ENCODE peak calls at places on chromosomes 3 and 15, in ten cellular contexts. One of them, this sample, is unnamed.

GRCh38 chr3:150309557-150309956 is 98.5 kb upstream of the TSC22D2 start:
- DNase-seq in NCI-H1048: no peak
- DNase-seq in glomerular endothelial cell: no peak
- DNase-seq in endothelial cell: no peak
- DNase-seq in DMS 273 treated with DMSO at 0.1 percent for 48 hours: no peak
- DNase-seq in NCI-H1092 treated with DMSO at 0.1 percent for 48 hours: no peak
- DNase-seq in mesendoderm: no peak
- DNase-seq in HEK293T: no peak
- DNase-seq in stimulated activated CD8-positive, alpha-beta memory T cell treated with anti-CD3 and anti-CD28 coated beads, Interleukin-12 subunit alpha, Interleukin-12 subunit beta, amount 100 ng/mL, for 4 hours: no peak
- DNase-seq in CD4-positive, alpha-beta T cell: no peak
- DNase-seq in this sample: no peak

GRCh38 chr3:174331095-174331802 is 527.9 kb upstream of the NAALADL2 start:
- DNase-seq in NCI-H1048: no peak
- DNase-seq in glomerular endothelial cell: no peak
- DNase-seq in endothelial cell: no peak
- DNase-seq in DMS 273 treated with DMSO at 0.1 percent for 48 hours: no peak
- DNase-seq in NCI-H1092 treated with DMSO at 0.1 percent for 48 hours: no peak
- DNase-seq in mesendoderm: no peak
- DNase-seq in HEK293T: no peak
- DNase-seq in stimulated activated CD8-positive, alpha-beta memory T cell treated with anti-CD3 and anti-CD28 coated beads, Interleukin-12 subunit alpha, Interleukin-12 subunit beta, amount 100 ng/mL, for 4 hours: no peak
- DNase-seq in CD4-positive, alpha-beta T cell: no peak
- DNase-seq in this sample: no peak

GRCh38 chr3:148082881-148083280 is 614.8 kb upstream of the AGTR1 start:
- DNase-seq in NCI-H1048: no peak
- DNase-seq in glomerular endothelial cell: no peak
- DNase-seq in endothelial cell: no peak
- DNase-seq in DMS 273 treated with DMSO at 0.1 percent for 48 hours: no peak
- DNase-seq in NCI-H1092 treated with DMSO at 0.1 percent for 48 hours: no peak
- DNase-seq in mesendoderm: no peak
- DNase-seq in HEK293T: no peak
- DNase-seq in stimulated activated CD8-positive, alpha-beta memory T cell treated with anti-CD3 and anti-CD28 coated beads, Interleukin-12 subunit alpha, Interleukin-12 subunit beta, amount 100 ng/mL, for 4 hours: no peak
- DNase-seq in CD4-positive, alpha-beta T cell: no peak
- DNase-seq in this sample: no peak

GRCh38 chr15:101156509-101157159 is 95.2 kb downstream of the CHSY1 start:
- DNase-seq in NCI-H1048: no peak
- DNase-seq in glomerular endothelial cell: no peak
- DNase-seq in endothelial cell: no peak
- DNase-seq in DMS 273 treated with DMSO at 0.1 percent for 48 hours: peak; percentile 47
- DNase-seq in NCI-H1092 treated with DMSO at 0.1 percent for 48 hours: no peak
- DNase-seq in mesendoderm: no peak
- DNase-seq in HEK293T: no peak
- DNase-seq in stimulated activated CD8-positive, alpha-beta memory T cell treated with anti-CD3 and anti-CD28 coated beads, Interleukin-12 subunit alpha, Interleukin-12 subunit beta, amount 100 ng/mL, for 4 hours: no peak
- DNase-seq in CD4-positive, alpha-beta T cell: no peak
- DNase-seq in this sample: no peak

GRCh38 chr15:99507732-99508571 is 57.8 kb upstream of the MEF2A start:
- DNase-seq in NCI-H1048: no peak
- DNase-seq in glomerular endothelial cell: no peak
- DNase-seq in endothelial cell: no peak
- DNase-seq in DMS 273 treated with DMSO at 0.1 percent for 48 hours: no peak
- DNase-seq in NCI-H1092 treated with DMSO at 0.1 percent for 48 hours: peak; percentile 5
- DNase-seq in mesendoderm: no peak
- DNase-seq in HEK293T: no peak
- DNase-seq in stimulated activated CD8-positive, alpha-beta memory T cell treated with anti-CD3 and anti-CD28 coated beads, Interleukin-12 subunit alpha, Interleukin-12 subunit beta, amount 100 ng/mL, for 4 hours: no peak
- DNase-seq in CD4-positive, alpha-beta T cell: no peak
- DNase-seq in this sample: no peak

GRCh38 chr15:45023659-45024320 is 795 bp downstream of the SORD start:
- DNase-seq in NCI-H1048: no peak
- DNase-seq in glomerular endothelial cell: no peak
- DNase-seq in endothelial cell: no peak
- DNase-seq in DMS 273 treated with DMSO at 0.1 percent for 48 hours: no peak
- DNase-seq in NCI-H1092 treated with DMSO at 0.1 percent for 48 hours: no peak
- DNase-seq in mesendoderm: peak; percentile 70
- DNase-seq in HEK293T: no peak
- DNase-seq in stimulated activated CD8-positive, alpha-beta memory T cell treated with anti-CD3 and anti-CD28 coated beads, Interleukin-12 subunit alpha, Interleukin-12 subunit beta, amount 100 ng/mL, for 4 hours: no peak
- DNase-seq in CD4-positive, alpha-beta T cell: no peak
- DNase-seq in this sample: no peak

GRCh38 chr15:43274136-43274535 is 7.4 kb upstream of the TGM5 start:
- DNase-seq in NCI-H1048: no peak
- DNase-seq in glomerular endothelial cell: no peak
- DNase-seq in endothelial cell: no peak
- DNase-seq in DMS 273 treated with DMSO at 0.1 percent for 48 hours: no peak
- DNase-seq in NCI-H1092 treated with DMSO at 0.1 percent for 48 hours: no peak
- DNase-seq in mesendoderm: no peak
- DNase-seq in HEK293T: no peak
- DNase-seq in stimulated activated CD8-positive, alpha-beta memory T cell treated with anti-CD3 and anti-CD28 coated beads, Interleukin-12 subunit alpha, Interleukin-12 subunit beta, amount 100 ng/mL, for 4 hours: no peak
- DNase-seq in CD4-positive, alpha-beta T cell: no peak
- DNase-seq in this sample: no peak

GRCh38 chr15:80581976-80582375 is 113.1 kb upstream of the ABHD17C start:
- DNase-seq in NCI-H1048: no peak
- DNase-seq in glomerular endothelial cell: no peak
- DNase-seq in endothelial cell: no peak
- DNase-seq in DMS 273 treated with DMSO at 0.1 percent for 48 hours: no peak
- DNase-seq in NCI-H1092 treated with DMSO at 0.1 percent for 48 hours: no peak
- DNase-seq in mesendoderm: no peak
- DNase-seq in HEK293T: no peak
- DNase-seq in stimulated activated CD8-positive, alpha-beta memory T cell treated with anti-CD3 and anti-CD28 coated beads, Interleukin-12 subunit alpha, Interleukin-12 subunit beta, amount 100 ng/mL, for 4 hours: no peak
- DNase-seq in CD4-positive, alpha-beta T cell: no peak
- DNase-seq in this sample: no peak

GRCh38 chr3:112017081-112017480 is 17.5 kb upstream of the TMPRSS7 start:
- DNase-seq in NCI-H1048: no peak
- DNase-seq in glomerular endothelial cell: no peak
- DNase-seq in endothelial cell: no peak
- DNase-seq in DMS 273 treated with DMSO at 0.1 percent for 48 hours: no peak
- DNase-seq in NCI-H1092 treated with DMSO at 0.1 percent for 48 hours: no peak
- DNase-seq in mesendoderm: no peak
- DNase-seq in HEK293T: no peak
- DNase-seq in stimulated activated CD8-positive, alpha-beta memory T cell treated with anti-CD3 and anti-CD28 coated beads, Interleukin-12 subunit alpha, Interleukin-12 subunit beta, amount 100 ng/mL, for 4 hours: no peak
- DNase-seq in CD4-positive, alpha-beta T cell: no peak
- DNase-seq in this sample: no peak

GRCh38 chr15:71809346-71809745 is 1.0 kb upstream of the NR2E3 start:
- DNase-seq in NCI-H1048: no peak
- DNase-seq in glomerular endothelial cell: no peak
- DNase-seq in endothelial cell: no peak
- DNase-seq in DMS 273 treated with DMSO at 0.1 percent for 48 hours: no peak
- DNase-seq in NCI-H1092 treated with DMSO at 0.1 percent for 48 hours: no peak
- DNase-seq in mesendoderm: no peak
- DNase-seq in HEK293T: no peak
- DNase-seq in stimulated activated CD8-positive, alpha-beta memory T cell treated with anti-CD3 and anti-CD28 coated beads, Interleukin-12 subunit alpha, Interleukin-12 subunit beta, amount 100 ng/mL, for 4 hours: no peak
- DNase-seq in CD4-positive, alpha-beta T cell: no peak
- DNase-seq in this sample: no peak

GRCh38 chr3:123586131-123586530 is 1.3 kb upstream of the HACD2 start:
- DNase-seq in NCI-H1048: peak; percentile 12
- DNase-seq in glomerular endothelial cell: no peak
- DNase-seq in endothelial cell: peak; percentile 28
- DNase-seq in DMS 273 treated with DMSO at 0.1 percent for 48 hours: peak; percentile 80
- DNase-seq in NCI-H1092 treated with DMSO at 0.1 percent for 48 hours: peak; percentile 77
- DNase-seq in mesendoderm: peak; percentile 93
- DNase-seq in HEK293T: peak; percentile 44
- DNase-seq in stimulated activated CD8-positive, alpha-beta memory T cell treated with anti-CD3 and anti-CD28 coated beads, Interleukin-12 subunit alpha, Interleukin-12 subunit beta, amount 100 ng/mL, for 4 hours: no peak
- DNase-seq in CD4-positive, alpha-beta T cell: no peak
- DNase-seq in this sample: peak; percentile 95

GRCh38 chr3:115325539-115325938 is 178.5 kb upstream of the ZBTB20 start:
- DNase-seq in NCI-H1048: no peak
- DNase-seq in glomerular endothelial cell: no peak
- DNase-seq in endothelial cell: peak; percentile 55
- DNase-seq in DMS 273 treated with DMSO at 0.1 percent for 48 hours: no peak
- DNase-seq in NCI-H1092 treated with DMSO at 0.1 percent for 48 hours: no peak
- DNase-seq in mesendoderm: peak; percentile 76
- DNase-seq in HEK293T: peak; percentile 23
- DNase-seq in stimulated activated CD8-positive, alpha-beta memory T cell treated with anti-CD3 and anti-CD28 coated beads, Interleukin-12 subunit alpha, Interleukin-12 subunit beta, amount 100 ng/mL, for 4 hours: no peak
- DNase-seq in CD4-positive, alpha-beta T cell: no peak
- DNase-seq in this sample: no peak

GRCh38 chr3:100047455-100048141 is 66.7 kb downstream of the FILIP1L start:
- DNase-seq in NCI-H1048: peak; percentile 81
- DNase-seq in glomerular endothelial cell: no peak
- DNase-seq in endothelial cell: no peak
- DNase-seq in DMS 273 treated with DMSO at 0.1 percent for 48 hours: no peak
- DNase-seq in NCI-H1092 treated with DMSO at 0.1 percent for 48 hours: no peak
- DNase-seq in mesendoderm: no peak
- DNase-seq in HEK293T: no peak
- DNase-seq in stimulated activated CD8-positive, alpha-beta memory T cell treated with anti-CD3 and anti-CD28 coated beads, Interleukin-12 subunit alpha, Interleukin-12 subunit beta, amount 100 ng/mL, for 4 hours: no peak
- DNase-seq in CD4-positive, alpha-beta T cell: no peak
- DNase-seq in this sample: no peak

GRCh38 chr3:134350861-134351311 is 23.4 kb downstream of the AMOTL2 start:
- DNase-seq in NCI-H1048: no peak
- DNase-seq in glomerular endothelial cell: no peak
- DNase-seq in endothelial cell: no peak
- DNase-seq in DMS 273 treated with DMSO at 0.1 percent for 48 hours: no peak
- DNase-seq in NCI-H1092 treated with DMSO at 0.1 percent for 48 hours: no peak
- DNase-seq in mesendoderm: peak; percentile 74
- DNase-seq in HEK293T: no peak
- DNase-seq in stimulated activated CD8-positive, alpha-beta memory T cell treated with anti-CD3 and anti-CD28 coated beads, Interleukin-12 subunit alpha, Interleukin-12 subunit beta, amount 100 ng/mL, for 4 hours: no peak
- DNase-seq in CD4-positive, alpha-beta T cell: no peak
- DNase-seq in this sample: no peak

GRCh38 chr15:63067976-63068743 is 25.6 kb downstream of the TPM1 start:
- DNase-seq in NCI-H1048: no peak
- DNase-seq in glomerular endothelial cell: no peak
- DNase-seq in endothelial cell: no peak
- DNase-seq in DMS 273 treated with DMSO at 0.1 percent for 48 hours: no peak
- DNase-seq in NCI-H1092 treated with DMSO at 0.1 percent for 48 hours: no peak
- DNase-seq in mesendoderm: no peak
- DNase-seq in HEK293T: no peak
- DNase-seq in stimulated activated CD8-positive, alpha-beta memory T cell treated with anti-CD3 and anti-CD28 coated beads, Interleukin-12 subunit alpha, Interleukin-12 subunit beta, amount 100 ng/mL, for 4 hours: no peak
- DNase-seq in CD4-positive, alpha-beta T cell: no peak
- DNase-seq in this sample: no peak

GRCh38 chr3:52934626-52935530 is 37.5 kb upstream of the STIMATE start:
- DNase-seq in NCI-H1048: no peak
- DNase-seq in glomerular endothelial cell: peak; percentile 12
- DNase-seq in endothelial cell: peak; percentile 39
- DNase-seq in DMS 273 treated with DMSO at 0.1 percent for 48 hours: peak; percentile 9
- DNase-seq in NCI-H1092 treated with DMSO at 0.1 percent for 48 hours: peak; percentile 25
- DNase-seq in mesendoderm: peak; percentile 66
- DNase-seq in HEK293T: peak; percentile 67
- DNase-seq in stimulated activated CD8-positive, alpha-beta memory T cell treated with anti-CD3 and anti-CD28 coated beads, Interleukin-12 subunit alpha, Interleukin-12 subunit beta, amount 100 ng/mL, for 4 hours: no peak
- DNase-seq in CD4-positive, alpha-beta T cell: peak; percentile 32
- DNase-seq in this sample: peak; percentile 1

GRCh38 chr3:14366233-14366632 is 36.2 kb upstream of the SLC6A6 start:
- DNase-seq in NCI-H1048: no peak
- DNase-seq in glomerular endothelial cell: no peak
- DNase-seq in endothelial cell: no peak
- DNase-seq in DMS 273 treated with DMSO at 0.1 percent for 48 hours: no peak
- DNase-seq in NCI-H1092 treated with DMSO at 0.1 percent for 48 hours: no peak
- DNase-seq in mesendoderm: no peak
- DNase-seq in HEK293T: no peak
- DNase-seq in stimulated activated CD8-positive, alpha-beta memory T cell treated with anti-CD3 and anti-CD28 coated beads, Interleukin-12 subunit alpha, Interleukin-12 subunit beta, amount 100 ng/mL, for 4 hours: no peak
- DNase-seq in CD4-positive, alpha-beta T cell: no peak
- DNase-seq in this sample: no peak

GRCh38 chr3:47347217-47347801 is 33.5 kb upstream of the PTPN23 start:
- DNase-seq in NCI-H1048: no peak
- DNase-seq in glomerular endothelial cell: no peak
- DNase-seq in endothelial cell: no peak
- DNase-seq in DMS 273 treated with DMSO at 0.1 percent for 48 hours: no peak
- DNase-seq in NCI-H1092 treated with DMSO at 0.1 percent for 48 hours: no peak
- DNase-seq in mesendoderm: peak; percentile 16
- DNase-seq in HEK293T: no peak
- DNase-seq in stimulated activated CD8-positive, alpha-beta memory T cell treated with anti-CD3 and anti-CD28 coated beads, Interleukin-12 subunit alpha, Interleukin-12 subunit beta, amount 100 ng/mL, for 4 hours: no peak
- DNase-seq in CD4-positive, alpha-beta T cell: no peak
- DNase-seq in this sample: no peak

GRCh38 chr3:28173831-28174230 is 67.6 kb upstream of the CMC1 start:
- DNase-seq in NCI-H1048: no peak
- DNase-seq in glomerular endothelial cell: no peak
- DNase-seq in endothelial cell: no peak
- DNase-seq in DMS 273 treated with DMSO at 0.1 percent for 48 hours: no peak
- DNase-seq in NCI-H1092 treated with DMSO at 0.1 percent for 48 hours: no peak
- DNase-seq in mesendoderm: no peak
- DNase-seq in HEK293T: no peak
- DNase-seq in stimulated activated CD8-positive, alpha-beta memory T cell treated with anti-CD3 and anti-CD28 coated beads, Interleukin-12 subunit alpha, Interleukin-12 subunit beta, amount 100 ng/mL, for 4 hours: no peak
- DNase-seq in CD4-positive, alpha-beta T cell: no peak
- DNase-seq in this sample: no peak

GRCh38 chr3:56291244-56291680 is 177.0 kb downstream of the ERC2 start:
- DNase-seq in NCI-H1048: no peak
- DNase-seq in glomerular endothelial cell: no peak
- DNase-seq in endothelial cell: no peak
- DNase-seq in DMS 273 treated with DMSO at 0.1 percent for 48 hours: no peak
- DNase-seq in NCI-H1092 treated with DMSO at 0.1 percent for 48 hours: no peak
- DNase-seq in mesendoderm: no peak
- DNase-seq in HEK293T: no peak
- DNase-seq in stimulated activated CD8-positive, alpha-beta memory T cell treated with anti-CD3 and anti-CD28 coated beads, Interleukin-12 subunit alpha, Interleukin-12 subunit beta, amount 100 ng/mL, for 4 hours: no peak
- DNase-seq in CD4-positive, alpha-beta T cell: no peak
- DNase-seq in this sample: no peak

GRCh38 chr3:69562001-69562400 is 176.1 kb upstream of the FRMD4B start:
- DNase-seq in NCI-H1048: no peak
- DNase-seq in glomerular endothelial cell: no peak
- DNase-seq in endothelial cell: no peak
- DNase-seq in DMS 273 treated with DMSO at 0.1 percent for 48 hours: no peak
- DNase-seq in NCI-H1092 treated with DMSO at 0.1 percent for 48 hours: no peak
- DNase-seq in mesendoderm: no peak
- DNase-seq in HEK293T: no peak
- DNase-seq in stimulated activated CD8-positive, alpha-beta memory T cell treated with anti-CD3 and anti-CD28 coated beads, Interleukin-12 subunit alpha, Interleukin-12 subunit beta, amount 100 ng/mL, for 4 hours: no peak
- DNase-seq in CD4-positive, alpha-beta T cell: no peak
- DNase-seq in this sample: no peak

GRCh38 chr3:44442591-44443309 is 34.7 kb downstream of the ZNF445 start:
- DNase-seq in NCI-H1048: no peak
- DNase-seq in glomerular endothelial cell: no peak
- DNase-seq in endothelial cell: no peak
- DNase-seq in DMS 273 treated with DMSO at 0.1 percent for 48 hours: no peak
- DNase-seq in NCI-H1092 treated with DMSO at 0.1 percent for 48 hours: no peak
- DNase-seq in mesendoderm: no peak
- DNase-seq in HEK293T: no peak
- DNase-seq in stimulated activated CD8-positive, alpha-beta memory T cell treated with anti-CD3 and anti-CD28 coated beads, Interleukin-12 subunit alpha, Interleukin-12 subunit beta, amount 100 ng/mL, for 4 hours: no peak
- DNase-seq in CD4-positive, alpha-beta T cell: no peak
- DNase-seq in this sample: no peak

GRCh38 chr3:67610458-67610857 is 44.0 kb downstream of the SUCLG2 start:
- DNase-seq in NCI-H1048: no peak
- DNase-seq in glomerular endothelial cell: peak; percentile 51
- DNase-seq in endothelial cell: no peak
- DNase-seq in DMS 273 treated with DMSO at 0.1 percent for 48 hours: no peak
- DNase-seq in NCI-H1092 treated with DMSO at 0.1 percent for 48 hours: no peak
- DNase-seq in mesendoderm: no peak
- DNase-seq in HEK293T: no peak
- DNase-seq in stimulated activated CD8-positive, alpha-beta memory T cell treated with anti-CD3 and anti-CD28 coated beads, Interleukin-12 subunit alpha, Interleukin-12 subunit beta, amount 100 ng/mL, for 4 hours: no peak
- DNase-seq in CD4-positive, alpha-beta T cell: no peak
- DNase-seq in this sample: no peak

GRCh38 chr3:196127308-196128040 is 45.6 kb upstream of the TFRC start:
- DNase-seq in NCI-H1048: no peak
- DNase-seq in glomerular endothelial cell: no peak
- DNase-seq in endothelial cell: no peak
- DNase-seq in DMS 273 treated with DMSO at 0.1 percent for 48 hours: no peak
- DNase-seq in NCI-H1092 treated with DMSO at 0.1 percent for 48 hours: no peak
- DNase-seq in mesendoderm: peak; percentile 70
- DNase-seq in HEK293T: no peak
- DNase-seq in stimulated activated CD8-positive, alpha-beta memory T cell treated with anti-CD3 and anti-CD28 coated beads, Interleukin-12 subunit alpha, Interleukin-12 subunit beta, amount 100 ng/mL, for 4 hours: no peak
- DNase-seq in CD4-positive, alpha-beta T cell: no peak
- DNase-seq in this sample: no peak

GRCh38 chr3:141077631-141078030 is 26.5 kb downstream of the SPSB4 start:
- DNase-seq in NCI-H1048: no peak
- DNase-seq in glomerular endothelial cell: no peak
- DNase-seq in endothelial cell: no peak
- DNase-seq in DMS 273 treated with DMSO at 0.1 percent for 48 hours: no peak
- DNase-seq in NCI-H1092 treated with DMSO at 0.1 percent for 48 hours: no peak
- DNase-seq in mesendoderm: no peak
- DNase-seq in HEK293T: no peak
- DNase-seq in stimulated activated CD8-positive, alpha-beta memory T cell treated with anti-CD3 and anti-CD28 coated beads, Interleukin-12 subunit alpha, Interleukin-12 subunit beta, amount 100 ng/mL, for 4 hours: no peak
- DNase-seq in CD4-positive, alpha-beta T cell: no peak
- DNase-seq in this sample: no peak

GRCh38 chr3:48155122-48155521 is 33.1 kb downstream of the CDC25A start:
- DNase-seq in NCI-H1048: no peak
- DNase-seq in glomerular endothelial cell: no peak
- DNase-seq in endothelial cell: no peak
- DNase-seq in DMS 273 treated with DMSO at 0.1 percent for 48 hours: no peak
- DNase-seq in NCI-H1092 treated with DMSO at 0.1 percent for 48 hours: no peak
- DNase-seq in mesendoderm: no peak
- DNase-seq in HEK293T: no peak
- DNase-seq in stimulated activated CD8-positive, alpha-beta memory T cell treated with anti-CD3 and anti-CD28 coated beads, Interleukin-12 subunit alpha, Interleukin-12 subunit beta, amount 100 ng/mL, for 4 hours: no peak
- DNase-seq in CD4-positive, alpha-beta T cell: no peak
- DNase-seq in this sample: no peak

GRCh38 chr3:161415506-161416231 is 44.4 kb upstream of the SPTSSB start:
- DNase-seq in NCI-H1048: no peak
- DNase-seq in glomerular endothelial cell: peak; percentile 34
- DNase-seq in endothelial cell: no peak
- DNase-seq in DMS 273 treated with DMSO at 0.1 percent for 48 hours: peak; percentile 32
- DNase-seq in NCI-H1092 treated with DMSO at 0.1 percent for 48 hours: peak; percentile 17
- DNase-seq in mesendoderm: peak; percentile 58
- DNase-seq in HEK293T: no peak
- DNase-seq in stimulated activated CD8-positive, alpha-beta memory T cell treated with anti-CD3 and anti-CD28 coated beads, Interleukin-12 subunit alpha, Interleukin-12 subunit beta, amount 100 ng/mL, for 4 hours: no peak
- DNase-seq in CD4-positive, alpha-beta T cell: no peak
- DNase-seq in this sample: peak; percentile 13

GRCh38 chr3:53921296-53921695 is 29.6 kb upstream of the SELENOK start:
- DNase-seq in NCI-H1048: no peak
- DNase-seq in glomerular endothelial cell: no peak
- DNase-seq in endothelial cell: no peak
- DNase-seq in DMS 273 treated with DMSO at 0.1 percent for 48 hours: no peak
- DNase-seq in NCI-H1092 treated with DMSO at 0.1 percent for 48 hours: no peak
- DNase-seq in mesendoderm: peak; percentile 23
- DNase-seq in HEK293T: no peak
- DNase-seq in stimulated activated CD8-positive, alpha-beta memory T cell treated with anti-CD3 and anti-CD28 coated beads, Interleukin-12 subunit alpha, Interleukin-12 subunit beta, amount 100 ng/mL, for 4 hours: no peak
- DNase-seq in CD4-positive, alpha-beta T cell: no peak
- DNase-seq in this sample: no peak

This sample was measured in COR-L47.